ENCODE peak calls at places on chromosomes 12 and 14, in nine cellular contexts. A is neural progenitor cell; P is Panc1; N is CD4-positive, alpha-beta T cell; Z is tibial artery; E is MM.1S; D is cardiac muscle cell; B is transverse colon; M is A549. O is an unnamed sample.
A peak's percentile ranks its signal among the peaks of the same experiment; 100 is the strongest.

GRCh38 chr14:100271247-100271939 is 32.4 kb downstream of the YY1 start:
- DNase-seq in A (no peak), P (no peak), N (peak; percentile 21), Z (no peak), E (no peak), D (peak; percentile 30), B (peak; percentile 72), M (peak; percentile 39), O (no peak)

GRCh38 chr14:104977681-104978647 is at the start of gene AHNAK2:
- DNase-seq in A (peak; percentile 96), P (no peak), N (peak; percentile 56), Z (peak; percentile 83), E (no peak), D (peak; percentile 79), B (peak; percentile 79), M (peak; percentile 82), O (no peak)

GRCh38 chr14:58783801-58784511 is 146.2 kb downstream of the DACT1 start:
- DNase-seq in A (no peak), P (no peak), N (no peak), Z (no peak), E (no peak), D (peak; percentile 42), B (no peak), M (no peak), O (no peak)

GRCh38 chr14:92728781-92729364 is 19.6 kb downstream of the LGMN start:
- DNase-seq in A (no peak), P (no peak), N (no peak), Z (no peak), E (no peak), D (peak; percentile 60), B (no peak), M (peak; percentile 28), O (peak; percentile 13)

GRCh38 chr14:89123851-89124250 is 293.2 kb downstream of the FOXN3 start:
- DNase-seq in A (no peak), P (no peak), N (no peak), Z (no peak), E (no peak), D (no peak), B (no peak), M (no peak), O (no peak)

GRCh38 chr12:98532687-98533304 is 17.4 kb downstream of the TMPO start:
- DNase-seq in A (peak; percentile 48), P (no peak), N (no peak), Z (no peak), E (peak; percentile 31), D (peak; percentile 68), B (no peak), M (peak; percentile 79), O (no peak)

GRCh38 chr12:53059434-53060063 is 9.7 kb downstream of the TNS2 start:
- DNase-seq in A (no peak), P (no peak), N (no peak), Z (no peak), E (no peak), D (no peak), B (no peak), M (no peak), O (no peak)

GRCh38 chr14:105199093-105199492 is 18.0 kb upstream of the NUDT14 start:
- DNase-seq in A (no peak), P (no peak), N (no peak), Z (no peak), E (no peak), D (peak; percentile 66), B (no peak), M (no peak), O (no peak)

GRCh38 chr14:104935026-104935650 is 10.5 kb downstream of the PLD4 start:
- DNase-seq in A (no peak), P (peak; percentile 22), N (no peak), Z (peak; percentile 65), E (no peak), D (no peak), B (no peak), M (no peak), O (no peak)

GRCh38 chr14:79370969-79371368 is 840.3 kb downstream of the DIO2 start:
- DNase-seq in A (no peak), P (no peak), N (no peak), Z (no peak), E (no peak), D (no peak), B (no peak), M (no peak), O (no peak)

GRCh38 chr14:56378474-56378873 is 201.1 kb upstream of the TMEM260 start:
- DNase-seq in A (no peak), P (no peak), N (no peak), Z (no peak), E (no peak), D (peak; percentile 86), B (no peak), M (no peak), O (no peak)

GRCh38 chr12:95100264-95101190 is 27.1 kb upstream of the NR2C1 start:
- DNase-seq in A (no peak), P (no peak), N (no peak), Z (no peak), E (no peak), D (no peak), B (no peak), M (no peak), O (no peak)

GRCh38 chr12:52540531-52540930 is 12.4 kb downstream of the KRT71 start:
- DNase-seq in A (no peak), P (no peak), N (no peak), Z (no peak), E (no peak), D (no peak), B (no peak), M (no peak), O (no peak)

GRCh38 chr12:29591140-29592020 is 93.9 kb upstream of the OVCH1 start:
- DNase-seq in A (peak; percentile 62), P (no peak), N (no peak), Z (no peak), E (no peak), D (peak; percentile 70), B (no peak), M (peak; percentile 12), O (no peak)

GRCh38 chr12:96177013-96177412 is 17.2 kb upstream of the ELK3 start:
- DNase-seq in A (no peak), P (no peak), N (peak; percentile 8), Z (no peak), E (no peak), D (peak; percentile 36), B (no peak), M (no peak), O (no peak)

GRCh38 chr12:119090865-119091264 is 87.9 kb upstream of the HSPB8 start:
- DNase-seq in A (no peak), P (no peak), N (no peak), Z (no peak), E (no peak), D (no peak), B (no peak), M (no peak), O (no peak)

GRCh38 chr12:85642810-85643209 is 193.4 kb downstream of the RASSF9 start:
- DNase-seq in A (peak; percentile 14), P (no peak), N (no peak), Z (no peak), E (no peak), D (peak; percentile 80), B (no peak), M (peak; percentile 37), O (no peak)

GRCh38 chr14:68945585-68946289 is 33.4 kb downstream of the ACTN1 start:
- DNase-seq in A (no peak), P (no peak), N (no peak), Z (no peak), E (no peak), D (no peak), B (peak; percentile 72), M (no peak), O (no peak)

GRCh38 chr12:75438052-75438754 is 42.4 kb upstream of the GLIPR1 start:
- DNase-seq in A (no peak), P (no peak), N (peak; percentile 8), Z (no peak), E (no peak), D (no peak), B (no peak), M (no peak), O (peak; percentile 87)

GRCh38 chr14:55398679-55399078 is 13.0 kb downstream of the ATG14 start:
- DNase-seq in A (no peak), P (peak; percentile 68), N (no peak), Z (peak; percentile 72), E (no peak), D (peak; percentile 95), B (no peak), M (peak; percentile 56), O (no peak)

GRCh38 chr14:34501004-34501580 is 38.4 kb downstream of the EAPP start:
- DNase-seq in A (no peak), P (no peak), N (no peak), Z (no peak), E (no peak), D (no peak), B (no peak), M (no peak), O (no peak)

GRCh38 chr12:101855364-101855884 is 22.0 kb upstream of the DRAM1 start:
- DNase-seq in A (no peak), P (no peak), N (no peak), Z (no peak), E (no peak), D (no peak), B (no peak), M (no peak), O (peak; percentile 26)
- H3K27ac ChIP-seq in A (no peak overlapping the region), P (no peak overlapping the region), N (no peak overlapping the region), Z (no peak overlapping the region), E (no peak overlapping the region), D (no peak overlapping the region), B (no peak overlapping the region), M (peak overlapping the region; percentile 78), O (peak overlapping the region; percentile 20)

GRCh38 chr12:6202331-6202730 is 2.1 kb downstream of the CD9 start:
- DNase-seq in A (no peak), P (no peak), N (no peak), Z (no peak), E (no peak), D (no peak), B (peak; percentile 50), M (no peak), O (no peak)
- H3K27ac ChIP-seq in A (no peak overlapping the region), P (peak overlapping the region; percentile 12), N (no peak overlapping the region), Z (peak overlapping the region; percentile 98), E (no peak overlapping the region), D (no peak overlapping the region), B (peak overlapping the region; percentile 99), M (peak overlapping the region; percentile 3), O (no peak overlapping the region)

DNA sequence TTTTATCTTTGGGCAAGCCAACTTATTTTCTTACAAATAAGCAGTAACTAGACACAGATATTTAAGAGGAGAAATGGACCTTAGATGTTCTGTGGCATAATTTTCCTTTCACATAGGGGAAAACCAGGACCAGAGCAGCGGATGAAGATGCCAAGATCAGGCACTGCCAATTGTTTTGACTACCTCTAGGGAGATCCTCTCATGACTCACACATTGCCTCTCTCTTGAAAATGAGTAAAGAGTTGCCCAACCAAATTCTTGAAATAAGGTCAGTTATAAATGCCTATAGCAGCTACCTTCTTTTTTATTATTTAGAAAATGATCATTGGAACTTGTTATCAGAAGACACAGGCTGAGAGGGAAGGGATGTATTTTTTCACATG is 263.4 kb upstream of the PLEKHG7 start:
- DNase-seq in A (no peak), P (no peak), N (no peak), Z (no peak), E (no peak), D (peak; percentile 72), B (no peak), M (peak; percentile 66), O (no peak)
- H3K27ac ChIP-seq in A (no peak overlapping the region), P (no peak overlapping the region), N (no peak overlapping the region), Z (peak overlapping the region; percentile 28), E (no peak overlapping the region), D (no peak overlapping the region), B (no peak overlapping the region), M (peak overlapping the region; percentile 81), O (no peak overlapping the region)

GRCh38 chr14:24888532-24888931 is 161.4 kb downstream of the STXBP6 start:
- DNase-seq in A (no peak), P (no peak), N (no peak), Z (no peak), E (no peak), D (no peak), B (no peak), M (no peak), O (no peak)
- H3K27ac ChIP-seq in A (no peak overlapping the region), P (no peak overlapping the region), N (no peak overlapping the region), Z (no peak overlapping the region), E (no peak overlapping the region), D (no peak overlapping the region), B (no peak overlapping the region), M (no peak overlapping the region), O (no peak overlapping the region)